ENCODE peak calls at places on chromosomes 2 and 18, in four cellular contexts. One of them, this sample, is unnamed.

GRCh38 chr2:197128126-197128525 is 182.5 kb downstream of the ANKRD44 start:
- DNase-seq in HepG2: no peak
- DNase-seq in transverse colon: no peak
- DNase-seq in hepatocyte: no peak
- DNase-seq in this sample: no peak

GRCh38 chr2:45541450-45541849 is 69.6 kb downstream of the SRBD1 start:
- DNase-seq in HepG2: no peak
- DNase-seq in hepatocyte: no peak
- DNase-seq in transverse colon: no peak
- DNase-seq in this sample: no peak

GRCh38 chr2:118268268-118268667 is 180.0 kb downstream of the INSIG2 start:
- DNase-seq in transverse colon: no peak
- DNase-seq in hepatocyte: no peak
- DNase-seq in HepG2: no peak
- DNase-seq in this sample: no peak

GRCh38 chr2:124265641-124266040 is 240.6 kb downstream of the CNTNAP5 start:
- DNase-seq in hepatocyte: no peak
- DNase-seq in HepG2: no peak
- DNase-seq in transverse colon: no peak
- DNase-seq in this sample: no peak

GRCh38 chr2:100959225-100959880 is 42.7 kb upstream of the RPL31 start:
- DNase-seq in hepatocyte: no peak
- DNase-seq in HepG2: no peak
- DNase-seq in transverse colon: no peak
- DNase-seq in this sample: no peak

GRCh38 chr2:200578778-200579177 is 7.0 kb upstream of the AOX1 start:
- DNase-seq in transverse colon: no peak
- DNase-seq in HepG2: peak; percentile 83
- DNase-seq in hepatocyte: peak; percentile 38
- DNase-seq in this sample: no peak

GRCh38 chr2:204544961-204545860 is at the start of gene PARD3B:
- DNase-seq in hepatocyte: peak; percentile 87
- DNase-seq in HepG2: peak; percentile 14
- DNase-seq in transverse colon: peak; percentile 65
- DNase-seq in this sample: peak; percentile 61

GRCh38 chr2:159445307-159445706 is 158.8 kb upstream of the WDSUB1 start:
- DNase-seq in hepatocyte: no peak
- DNase-seq in HepG2: no peak
- DNase-seq in transverse colon: no peak
- DNase-seq in this sample: no peak

GRCh38 chr2:13662055-13662454 is 945.3 kb downstream of the TRIB2 start:
- DNase-seq in transverse colon: no peak
- DNase-seq in hepatocyte: no peak
- DNase-seq in HepG2: no peak
- DNase-seq in this sample: no peak

DNA sequence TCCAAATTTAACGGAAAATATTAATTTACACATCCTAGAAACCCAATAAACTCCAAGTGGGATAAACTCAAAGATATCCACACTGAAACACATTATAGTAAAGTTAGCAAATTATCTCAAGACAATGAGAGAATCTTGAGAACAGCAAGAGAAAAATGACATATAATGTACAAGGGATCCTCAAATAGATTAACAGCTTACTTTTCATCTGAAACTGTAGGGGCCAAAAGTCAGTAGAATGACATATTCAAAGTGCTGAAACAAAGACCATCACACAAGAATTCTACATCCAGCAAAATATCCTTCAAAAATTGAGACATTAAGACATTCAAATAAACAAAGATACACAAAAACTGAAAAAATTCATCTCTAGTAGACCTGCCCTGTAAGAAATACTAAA is 18.7 kb upstream of the METTL21A start:
- DNase-seq in hepatocyte: no peak
- DNase-seq in HepG2: no peak
- DNase-seq in transverse colon: no peak
- DNase-seq in this sample: no peak
- TF ChIP-seq CTCF in hepatocyte: no peak
- TF ChIP-seq CTCF in HepG2: no peak
- TF ChIP-seq CTCF in transverse colon: no peak
- TF ChIP-seq CTCF in this sample: no peak

GRCh38 chr2:23465138-23465537 is 80.2 kb downstream of the KLHL29 start:
- DNase-seq in hepatocyte: no peak
- DNase-seq in HepG2: no peak
- DNase-seq in transverse colon: no peak
- DNase-seq in this sample: no peak
- H3K27me3 ChIP-seq in hepatocyte: no peaks in the 10 kb centered on the region
- H3K27me3 ChIP-seq in HepG2: peaks cover 3% of the 10 kb centered on the region
- H3K27me3 ChIP-seq in transverse colon: no peaks in the 10 kb centered on the region
- H3K27me3 ChIP-seq in this sample: no peaks in the 10 kb centered on the region

GRCh38 chr2:212644195-212644837 is 105.7 kb upstream of the ERBB4 start:
- DNase-seq in HepG2: no peak
- DNase-seq in hepatocyte: no peak
- DNase-seq in transverse colon: no peak
- DNase-seq in this sample: peak; percentile 67

GRCh38 chr2:212649646-212650045 is 111.0 kb upstream of the ERBB4 start:
- DNase-seq in transverse colon: no peak
- DNase-seq in HepG2: no peak
- DNase-seq in hepatocyte: no peak
- DNase-seq in this sample: no peak

GRCh38 chr2:212646698-212647097 is 108.1 kb upstream of the ERBB4 start:
- DNase-seq in HepG2: no peak
- DNase-seq in hepatocyte: no peak
- DNase-seq in transverse colon: no peak
- DNase-seq in this sample: no peak
- H3K4me3 ChIP-seq in HepG2: no peak overlapping the region
- H3K4me3 ChIP-seq in hepatocyte: no peak overlapping the region
- H3K4me3 ChIP-seq in transverse colon: no peak overlapping the region
- H3K4me3 ChIP-seq in this sample: no peak overlapping the region

GRCh38 chr18:79203017-79203605 is 133.9 kb downstream of the ATP9B start:
- DNase-seq in hepatocyte: no peak
- DNase-seq in HepG2: no peak
- DNase-seq in transverse colon: no peak
- DNase-seq in this sample: no peak

GRCh38 chr18:79195716-79196683 is 126.8 kb downstream of the ATP9B start:
- DNase-seq in hepatocyte: no peak
- DNase-seq in transverse colon: no peak
- DNase-seq in HepG2: no peak
- DNase-seq in this sample: no peak

GRCh38 chr18:79197531-79197930 is 128.3 kb downstream of the ATP9B start:
- DNase-seq in HepG2: no peak
- DNase-seq in transverse colon: no peak
- DNase-seq in hepatocyte: no peak
- DNase-seq in this sample: no peak

GRCh38 chr18:79200546-79201268 is 131.5 kb downstream of the ATP9B start:
- DNase-seq in HepG2: no peak
- DNase-seq in transverse colon: peak; percentile 23
- DNase-seq in hepatocyte: peak; percentile 82
- DNase-seq in this sample: peak; percentile 18

DNA sequence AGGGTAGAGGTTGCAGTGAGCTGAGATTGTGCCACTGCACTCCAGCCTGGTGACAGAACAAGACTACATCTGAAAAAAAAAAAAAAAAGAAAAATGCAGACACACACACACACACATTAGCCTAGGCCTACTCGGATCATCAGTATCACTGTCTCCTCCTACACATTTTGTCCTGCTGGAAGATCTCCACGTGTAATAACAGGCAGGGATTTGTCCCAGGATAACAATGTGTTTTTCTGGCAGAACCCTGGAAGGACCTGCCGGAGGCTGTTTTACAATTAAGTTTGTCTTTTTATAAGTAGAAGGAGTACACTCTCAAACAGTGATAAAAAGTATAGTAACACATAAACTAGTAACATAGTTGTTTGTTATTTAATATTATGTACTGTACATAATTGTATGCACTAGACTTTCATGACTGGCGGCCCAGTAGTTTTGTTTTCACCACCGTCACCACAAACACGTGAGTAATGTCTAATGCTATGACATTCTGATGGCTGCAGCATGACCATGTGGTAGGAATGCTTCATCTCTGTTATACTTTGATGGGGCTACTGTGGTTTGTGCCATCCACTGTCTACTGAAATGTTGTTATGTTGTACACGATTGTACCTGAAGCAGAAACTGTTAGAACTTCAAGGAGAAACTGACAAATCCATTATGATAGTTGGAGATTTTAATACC is 130.6 kb downstream of the ATP9B start:
- DNase-seq in hepatocyte: no peak
- DNase-seq in HepG2: no peak
- DNase-seq in transverse colon: no peak
- DNase-seq in this sample: no peak
- TF ChIP-seq CTCF in hepatocyte: no peak
- TF ChIP-seq CTCF in HepG2: no peak
- TF ChIP-seq CTCF in transverse colon: no peak
- TF ChIP-seq CTCF in this sample: no peak

DNA sequence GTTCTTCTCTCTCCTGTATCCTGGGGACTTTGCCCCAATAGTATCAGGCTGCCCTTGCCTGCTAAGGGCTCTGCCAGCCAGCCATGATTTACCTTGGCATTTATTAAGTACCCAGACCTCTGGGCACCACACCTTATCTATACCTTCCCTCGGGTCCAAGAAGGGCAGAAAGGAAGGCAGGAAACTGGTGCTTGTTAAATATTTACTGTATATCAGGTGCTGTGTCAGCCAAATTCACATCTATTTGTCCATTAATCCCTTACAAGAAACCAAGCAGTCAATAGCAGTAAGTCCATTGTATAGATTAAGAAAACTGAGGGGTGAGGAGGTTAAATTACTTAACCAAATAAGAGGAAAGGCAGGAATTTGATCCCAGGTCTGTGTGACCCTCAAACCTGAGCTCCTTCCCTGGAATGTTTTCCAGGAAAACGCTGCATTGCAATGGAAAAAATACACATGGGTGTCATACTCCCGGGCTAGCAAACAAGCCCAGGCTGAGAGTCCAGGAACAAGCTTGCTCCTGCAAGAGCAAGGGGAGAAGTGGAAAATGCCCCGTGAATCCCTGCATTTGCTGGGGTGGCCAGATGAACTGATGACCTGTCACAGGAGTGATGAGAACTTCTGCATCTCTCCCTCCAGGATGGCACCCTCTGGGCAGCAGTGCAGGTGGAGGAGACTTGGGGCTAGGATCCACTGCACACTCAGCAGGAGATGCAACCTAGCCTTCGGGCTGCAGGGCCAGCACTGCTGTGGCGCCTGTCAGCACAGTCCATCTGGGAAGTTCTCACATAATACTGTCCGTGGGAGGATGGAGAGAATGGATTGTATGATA is 30.4 kb downstream of the CIB4 start:
- DNase-seq in hepatocyte: no peak
- DNase-seq in HepG2: peak; percentile 36
- DNase-seq in transverse colon: no peak
- DNase-seq in this sample: no peak
- H3K27me3 ChIP-seq in hepatocyte: no peaks in the 10 kb centered on the region
- H3K27me3 ChIP-seq in HepG2: peaks cover 2% of the 10 kb centered on the region
- H3K27me3 ChIP-seq in transverse colon: no peaks in the 10 kb centered on the region
- H3K27me3 ChIP-seq in this sample: no peaks in the 10 kb centered on the region

GRCh38 chr2:38146917-38147307 is 71.0 kb upstream of the CYP1B1 start:
- DNase-seq in transverse colon: no peak
- DNase-seq in hepatocyte: peak; percentile 86
- DNase-seq in HepG2: peak; percentile 25
- DNase-seq in this sample: no peak
- H3K4me3 ChIP-seq in transverse colon: no peak overlapping the region
- H3K4me3 ChIP-seq in hepatocyte: no peak overlapping the region
- H3K4me3 ChIP-seq in HepG2: no peak overlapping the region
- H3K4me3 ChIP-seq in this sample: no peak overlapping the region